ENCODE peak calls at places on chromosomes 1 and 21, in ten cellular contexts. P, F, E, N, X, R, I, Z, K and V are unnamed samples. For H3K4me1, the result is how much of the 10 kb centered on the place peaks cover.

GRCh38 chr1:160664573-160665051 is 17.8 kb upstream of the SLAMF1 start:
- DNase-seq in I (no peak), K (peak), F (no peak), R (no peak), Z (no peak), X (no peak), P (no peak), N (no peak), E (no peak), V (no peak)

GRCh38 chr1:112285808-112286207 is 110.2 kb upstream of the CTTNBP2NL start:
- DNase-seq in P (no peak), R (no peak), N (peak), E (no peak), F (no peak), X (no peak), Z (no peak), K (no peak), I (no peak), V (no peak)

GRCh38 chr1:17184822-17185484 is 20.0 kb upstream of the PADI1 start:
- DNase-seq in N (no peak), P (no peak), Z (no peak), K (no peak), E (no peak), X (no peak), I (no peak), F (no peak), R (no peak), V (peak)

GRCh38 chr1:18110598-18110939 is 3.0 kb downstream of the IGSF21 start:
- DNase-seq in E (no peak), K (no peak), I (no peak), F (no peak), N (peak), R (no peak), Z (no peak), P (no peak), X (no peak), V (no peak)

GRCh38 chr1:109816975-109817535 is 53.3 kb upstream of the EPS8L3 start:
- DNase-seq in E (no peak), F (no peak), P (no peak), Z (no peak), R (no peak), N (no peak), X (no peak), K (no peak), I (no peak), V (peak)

GRCh38 chr1:115838805-115839705 is 1.9 kb downstream of the NHLH2 start:
- DNase-seq in Z (no peak), F (peak), E (peak), R (peak), N (peak), K (no peak), I (peak), P (no peak), X (peak), V (no peak)

GRCh38 chr1:180594723-180595122 is 36.0 kb downstream of the OVAAL start:
- DNase-seq in X (no peak), R (no peak), I (no peak), P (no peak), Z (no peak), F (no peak), N (peak), E (no peak), K (no peak), V (no peak)

GRCh38 chr1:204479387-204480136 is 15.0 kb downstream of the PIK3C2B start:
- DNase-seq in X (no peak), N (no peak), R (no peak), F (peak), Z (no peak), E (no peak), I (no peak), K (peak), P (no peak), V (no peak)

GRCh38 chr1:6507461-6507911 is 16.0 kb upstream of the PLEKHG5 start:
- DNase-seq in X (no peak), P (no peak), I (no peak), F (no peak), N (no peak), R (no peak), E (no peak), Z (no peak), K (no peak), V (no peak)

GRCh38 chr21:45102391-45102932 is 28.1 kb downstream of the ADARB1 start:
- DNase-seq in R (no peak), Z (no peak), X (peak), F (no peak), I (no peak), N (no peak), P (no peak), K (peak), E (no peak), V (no peak)

GRCh38 chr1:180310095-180310494 is 80.0 kb downstream of the LHX4 start:
- DNase-seq in Z (no peak), R (no peak), I (no peak), N (no peak), X (peak), P (no peak), K (no peak), F (no peak), E (no peak), V (no peak)

GRCh38 chr21:46247699-46248460 is 19.3 kb upstream of the LSS start:
- DNase-seq in X (no peak), I (no peak), E (no peak), F (no peak), P (no peak), K (no peak), R (no peak), N (no peak), Z (no peak), V (no peak)

GRCh38 chr1:66393586-66394334 is 140.2 kb upstream of the SGIP1 start:
- DNase-seq in X (no peak), F (no peak), K (no peak), P (no peak), R (no peak), N (no peak), E (no peak), Z (no peak), I (peak), V (no peak)

GRCh38 chr1:66489972-66490601 is 43.9 kb upstream of the SGIP1 start:
- DNase-seq in P (no peak), X (no peak), E (no peak), K (no peak), R (no peak), I (no peak), F (no peak), N (no peak), Z (no peak), V (no peak)

GRCh38 chr1:167766538-167766937 is 44.8 kb downstream of the MPZL1 start:
- DNase-seq in R (no peak), P (no peak), Z (no peak), K (no peak), E (no peak), X (no peak), I (no peak), F (no peak), N (no peak), V (no peak)

GRCh38 chr1:230166366-230167132 is 99.5 kb downstream of the GALNT2 start:
- DNase-seq in K (no peak), N (no peak), Z (no peak), R (no peak), F (no peak), P (no peak), I (no peak), E (no peak), X (no peak), V (no peak)

GRCh38 chr1:93743465-93743864 is 61.8 kb upstream of the BCAR3 start:
- DNase-seq in X (no peak), F (no peak), P (no peak), I (no peak), N (no peak), K (no peak), R (no peak), Z (no peak), E (no peak), V (no peak)

GRCh38 chr1:77143529-77144121 is 75.6 kb downstream of the PIGK start:
- DNase-seq in Z (no peak), P (no peak), K (no peak), R (no peak), F (no peak), E (peak), N (no peak), I (no peak), X (no peak), V (no peak)

GRCh38 chr1:117128323-117129079 is 7.0 kb upstream of the TRIM45 start:
- DNase-seq in I (no peak), N (peak), K (no peak), R (no peak), X (peak), F (no peak), P (no peak), Z (no peak), E (peak), V (no peak)

GRCh38 chr21:26719750-26720149 is 125.5 kb downstream of the ADAMTS1 start:
- DNase-seq in N (no peak), P (no peak), R (no peak), K (no peak), E (no peak), Z (no peak), X (no peak), F (no peak), I (no peak), V (no peak)

GRCh38 chr1:91889717-91890459 is 3.9 kb upstream of the TGFBR3 start:
- DNase-seq in K (no peak), X (peak), I (no peak), Z (no peak), E (peak), F (no peak), P (no peak), N (no peak), R (no peak), V (no peak)

GRCh38 chr1:223133824-223134435 is 9.1 kb downstream of the TLR5 start:
- DNase-seq in F (peak), N (peak), P (peak), R (peak), Z (peak), X (peak), E (peak), K (peak), I (peak), V (no peak)

GRCh38 chr1:198933506-198933905 is 294.7 kb downstream of the PTPRC start:
- DNase-seq in F (no peak), K (no peak), P (no peak), X (no peak), Z (no peak), N (no peak), I (no peak), E (no peak), R (no peak), V (no peak)

GRCh38 chr1:198935371-198935921 is 296.6 kb downstream of the PTPRC start:
- DNase-seq in P (no peak), E (peak), N (peak), F (peak), Z (peak), R (peak), K (peak), I (peak), X (peak), V (no peak)

GRCh38 chr1:198934414-198934813 is 295.6 kb downstream of the PTPRC start:
- DNase-seq in I (no peak), K (no peak), E (no peak), N (no peak), F (no peak), R (no peak), X (no peak), P (no peak), Z (no peak), V (no peak)

GRCh38 chr1:198936371-198937083 is 297.7 kb downstream of the PTPRC start:
- DNase-seq in F (no peak), N (no peak), R (peak), I (no peak), K (no peak), Z (no peak), X (peak), P (no peak), E (peak), V (no peak)

DNA sequence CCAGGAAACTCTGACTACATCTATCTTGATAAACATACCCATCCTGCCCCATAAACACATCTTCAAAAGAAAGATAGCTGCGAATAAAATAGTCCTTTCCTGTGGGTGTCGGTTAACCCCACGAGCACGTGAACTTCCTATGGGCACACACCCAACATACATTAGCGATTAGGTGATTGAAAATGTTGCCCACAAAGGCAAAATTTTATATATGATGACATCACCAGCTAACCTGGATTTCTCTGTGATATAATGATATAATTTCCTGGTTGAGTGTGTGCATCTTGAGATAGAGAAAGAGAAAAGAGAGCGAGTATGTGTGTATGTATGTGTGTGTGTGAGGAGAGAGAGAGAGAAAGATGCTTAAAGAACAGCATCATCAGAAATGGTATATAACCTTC is 296.1 kb downstream of the PTPRC start:
- DNase-seq in E (no peak), K (no peak), R (no peak), Z (no peak), N (no peak), P (no peak), I (no peak), F (no peak), X (peak), V (no peak)
- H3K4me1 ChIP-seq in E (under half), K (under half), R (under half), Z (half or more), N (under half), P (under half), I (under half), F (under half), X (under half), V (under half)

GRCh38 chr1:43171312-43171875 is 696 bp downstream of the EBNA1BP2 start:
- DNase-seq in R (no peak), E (no peak), P (no peak), K (no peak), Z (no peak), I (no peak), N (peak), X (peak), F (no peak), V (no peak)

DNA sequence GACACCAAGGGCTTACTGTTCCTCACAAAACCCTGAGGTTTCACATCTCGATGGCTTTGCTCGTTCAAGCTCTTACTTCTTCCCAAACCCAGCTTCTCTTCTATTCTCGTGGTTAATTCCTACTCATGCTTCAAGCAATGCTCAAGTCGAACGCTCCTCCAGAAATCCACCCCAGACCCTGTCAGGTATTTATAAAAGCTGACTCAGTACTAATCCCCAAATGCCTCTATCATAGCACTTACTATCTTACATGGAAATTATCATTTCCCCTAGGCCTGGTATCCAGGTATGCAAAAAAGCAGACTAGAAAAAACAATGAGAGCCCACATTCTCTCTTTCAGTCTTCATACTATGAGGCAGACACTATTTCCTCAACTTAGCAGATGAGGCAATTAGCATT is 6.3 kb downstream of the EBNA1BP2 start:
- DNase-seq in P (no peak), K (no peak), I (no peak), E (no peak), N (no peak), F (no peak), R (no peak), Z (no peak), X (no peak), V (no peak)
- H3K4me3 ChIP-seq in P (no peak), K (no peak), I (no peak), E (no peak), N (no peak), F (no peak), R (no peak), Z (no peak), X (no peak), V (no peak)

GRCh38 chr1:193114485-193115095 is 7.2 kb upstream of the CDC73 start:
- DNase-seq in F (no peak), P (no peak), K (no peak), R (no peak), I (no peak), E (no peak), Z (no peak), X (no peak), N (no peak), V (no peak)

GRCh38 chr1:193113258-193113991 is 8.2 kb upstream of the GLRX2 start:
- DNase-seq in E (no peak), X (no peak), I (no peak), R (no peak), P (no peak), K (no peak), Z (no peak), N (no peak), F (no peak), V (no peak)

GRCh38 chr1:193115629-193116227 is 6.1 kb upstream of the CDC73 start:
- DNase-seq in X (peak), P (no peak), F (no peak), I (no peak), N (no peak), E (peak), K (no peak), Z (no peak), R (no peak), V (no peak)

GRCh38 chr1:193111641-193112090 is 6.5 kb upstream of the GLRX2 start:
- DNase-seq in I (peak), K (peak), R (peak), P (no peak), F (peak), N (peak), E (peak), X (peak), Z (peak), V (no peak)

DNA sequence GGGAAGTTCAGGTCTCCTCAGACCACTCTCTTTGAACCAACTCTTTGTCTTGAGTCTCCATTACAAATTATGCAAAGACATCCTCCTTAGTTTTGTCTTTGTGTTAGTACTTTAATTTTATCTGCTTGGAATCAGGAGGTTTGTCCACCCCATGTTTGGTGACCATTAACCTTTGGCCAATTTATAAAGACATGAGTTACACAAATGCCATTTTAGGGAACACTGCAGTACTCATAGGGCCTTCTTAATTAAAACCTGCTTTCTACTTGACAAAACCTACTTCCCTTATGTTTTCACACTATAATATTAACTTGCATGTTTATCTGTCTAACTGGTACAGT is 7.9 kb upstream of the CDC73 start:
- DNase-seq in P (no peak), N (no peak), I (no peak), X (no peak), R (no peak), K (no peak), E (no peak), Z (no peak), F (no peak), V (no peak)
- H3K4me1 ChIP-seq in P (under half), N (under half), I (under half), X (under half), R (under half), K (under half), E (under half), Z (under half), F (under half), V (under half)

DNA sequence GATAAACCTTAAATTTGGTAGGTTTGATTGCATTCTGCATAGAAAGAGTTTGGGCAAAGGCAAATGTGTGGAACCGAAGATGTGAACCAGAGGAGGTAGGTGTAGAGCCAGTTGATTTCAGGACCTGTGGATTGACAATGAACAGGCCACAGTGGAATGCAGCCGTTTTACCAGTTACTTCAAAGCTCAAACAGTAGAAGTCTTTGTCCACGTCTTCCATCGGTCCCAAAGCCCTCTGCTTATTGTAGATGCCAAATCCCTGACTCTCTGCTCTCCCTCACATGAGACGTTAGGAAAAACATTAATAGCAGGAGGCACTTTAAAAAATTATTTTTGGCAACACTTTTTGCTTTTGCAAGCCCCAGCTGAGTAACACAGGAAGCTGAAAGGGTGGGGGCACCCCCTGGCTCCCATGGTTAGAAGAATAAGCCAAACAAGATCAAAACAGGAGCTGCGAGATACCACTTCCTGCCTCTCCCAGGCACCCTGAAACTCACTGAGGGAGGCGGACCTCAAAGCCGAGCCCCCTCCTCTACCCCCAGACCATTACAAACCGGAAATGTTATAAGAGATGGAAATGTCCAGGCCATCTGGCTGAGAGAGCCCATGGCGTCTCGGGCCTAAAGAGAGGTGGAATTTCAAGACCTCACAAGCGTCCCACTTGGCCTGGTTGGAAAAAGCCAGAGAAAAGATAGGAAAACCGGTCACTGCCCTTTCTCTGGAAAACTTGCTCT is 13.5 kb downstream of the TRAF3IP3 start:
- DNase-seq in I (peak), N (no peak), R (peak), K (peak), X (peak), E (peak), F (peak), P (peak), Z (peak), V (no peak)
- H3K4me3 ChIP-seq in I (peak), N (no peak), R (no peak), K (no peak), X (no peak), E (no peak), F (peak), P (peak), Z (peak), V (peak)

DNA sequence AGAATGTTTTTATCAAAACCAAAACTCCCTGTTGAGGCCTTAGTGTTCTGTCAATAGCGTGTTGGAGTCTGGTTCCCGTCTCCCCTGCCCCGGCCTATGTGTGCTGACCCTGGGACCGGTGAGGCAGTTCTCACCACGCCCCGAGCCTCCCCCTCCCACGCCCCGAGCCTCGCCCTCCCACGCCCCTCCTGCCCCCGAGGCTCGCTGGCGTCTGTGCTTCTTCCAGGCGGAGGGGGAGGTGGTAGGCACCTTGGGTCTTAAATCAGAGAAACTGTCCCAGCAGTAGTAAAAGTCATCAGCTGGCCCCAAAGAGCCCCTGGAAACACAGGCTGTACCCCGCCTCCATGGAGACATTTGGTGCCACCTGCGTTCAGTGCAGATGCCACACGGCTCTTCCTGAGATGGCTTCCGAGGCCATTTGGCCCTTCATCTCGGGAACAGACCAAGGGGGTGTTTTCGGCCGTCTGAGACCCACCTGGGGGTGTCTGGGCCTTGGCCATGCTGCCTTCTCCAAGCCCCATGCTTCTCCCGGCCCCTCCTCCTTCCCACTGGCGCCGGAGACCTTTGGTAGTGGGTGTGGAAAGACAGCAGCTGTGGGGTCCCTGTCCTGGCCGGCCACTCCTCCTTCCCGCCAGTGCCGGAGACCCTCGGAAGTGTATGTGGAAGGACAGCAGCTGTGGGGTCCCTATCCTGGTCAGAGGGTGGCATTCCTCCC is 44.7 kb downstream of the SKI start:
- DNase-seq in F (no peak), Z (no peak), E (no peak), I (peak), R (no peak), N (no peak), X (no peak), K (no peak), P (no peak), V (no peak)
- H3K4me1 ChIP-seq in F (under half), Z (half or more), E (half or more), I (half or more), R (under half), N (half or more), X (under half), K (half or more), P (half or more), V (half or more)